ENCODE peak calls at places on chromosomes 12 and 14, in seven cellular contexts. One of them, this sample, is unnamed.

GRCh38 chr14:65302571-65303184 is 109.9 kb upstream of the FUT8 start:
- DNase-seq in upper lobe of right lung: no peak
- DNase-seq in AG10803: peak
- DNase-seq in lower lobe of right lung: peak
- DNase-seq in right atrium auricular region: no peak
- DNase-seq in GM12865: peak
- DNase-seq in pancreas: peak
- DNase-seq in this sample: no peak

GRCh38 chr12:88650715-88651114 is 70.4 kb upstream of the KITLG start:
- DNase-seq in AG10803: peak
- DNase-seq in right atrium auricular region: no peak
- DNase-seq in GM12865: no peak
- DNase-seq in pancreas: no peak
- DNase-seq in upper lobe of right lung: no peak
- DNase-seq in lower lobe of right lung: no peak
- DNase-seq in this sample: no peak

GRCh38 chr14:64421166-64421565 is 33.0 kb downstream of the MTHFD1 start:
- DNase-seq in right atrium auricular region: no peak
- DNase-seq in lower lobe of right lung: no peak
- DNase-seq in GM12865: no peak
- DNase-seq in upper lobe of right lung: no peak
- DNase-seq in AG10803: peak
- DNase-seq in pancreas: no peak
- DNase-seq in this sample: no peak

GRCh38 chr14:38775986-38776385 is 327.0 kb downstream of the SEC23A start:
- DNase-seq in right atrium auricular region: no peak
- DNase-seq in lower lobe of right lung: no peak
- DNase-seq in pancreas: no peak
- DNase-seq in upper lobe of right lung: no peak
- DNase-seq in AG10803: no peak
- DNase-seq in GM12865: no peak
- DNase-seq in this sample: no peak

GRCh38 chr12:10722502-10722904 is 620 bp downstream of the YBX3 start:
- DNase-seq in GM12865: peak
- DNase-seq in lower lobe of right lung: peak
- DNase-seq in upper lobe of right lung: peak
- DNase-seq in right atrium auricular region: peak
- DNase-seq in AG10803: peak
- DNase-seq in pancreas: peak
- DNase-seq in this sample: peak

GRCh38 chr14:37865719-37866549 is 270.5 kb downstream of the TTC6 start:
- DNase-seq in upper lobe of right lung: no peak
- DNase-seq in right atrium auricular region: no peak
- DNase-seq in lower lobe of right lung: no peak
- DNase-seq in GM12865: no peak
- DNase-seq in AG10803: peak
- DNase-seq in pancreas: no peak
- DNase-seq in this sample: no peak

GRCh38 chr14:80109055-80109454 is 102.2 kb downstream of the DIO2 start:
- DNase-seq in GM12865: no peak
- DNase-seq in AG10803: no peak
- DNase-seq in pancreas: no peak
- DNase-seq in right atrium auricular region: no peak
- DNase-seq in lower lobe of right lung: no peak
- DNase-seq in upper lobe of right lung: no peak
- DNase-seq in this sample: no peak

GRCh38 chr14:57871487-57872080 is 5.7 kb upstream of the SLC35F4 start:
- DNase-seq in upper lobe of right lung: no peak
- DNase-seq in GM12865: peak
- DNase-seq in AG10803: peak
- DNase-seq in right atrium auricular region: no peak
- DNase-seq in pancreas: peak
- DNase-seq in lower lobe of right lung: no peak
- DNase-seq in this sample: no peak

GRCh38 chr14:91270619-91271018 is 26.1 kb upstream of the GPR68 start:
- DNase-seq in upper lobe of right lung: no peak
- DNase-seq in pancreas: no peak
- DNase-seq in lower lobe of right lung: no peak
- DNase-seq in GM12865: no peak
- DNase-seq in AG10803: no peak
- DNase-seq in right atrium auricular region: no peak
- DNase-seq in this sample: no peak

GRCh38 chr12:93225094-93225493 is 152.6 kb upstream of the NUDT4 start:
- DNase-seq in AG10803: no peak
- DNase-seq in lower lobe of right lung: no peak
- DNase-seq in upper lobe of right lung: no peak
- DNase-seq in right atrium auricular region: no peak
- DNase-seq in pancreas: no peak
- DNase-seq in GM12865: no peak
- DNase-seq in this sample: no peak

GRCh38 chr12:4562034-4562657 is at the start of gene DYRK4:
- DNase-seq in right atrium auricular region: peak
- DNase-seq in upper lobe of right lung: peak
- DNase-seq in AG10803: peak
- DNase-seq in GM12865: no peak
- DNase-seq in pancreas: peak
- DNase-seq in lower lobe of right lung: peak
- DNase-seq in this sample: no peak

GRCh38 chr12:96094201-96094600 is 58.8 kb upstream of the LTA4H start:
- DNase-seq in upper lobe of right lung: no peak
- DNase-seq in AG10803: no peak
- DNase-seq in right atrium auricular region: no peak
- DNase-seq in pancreas: no peak
- DNase-seq in lower lobe of right lung: no peak
- DNase-seq in GM12865: no peak
- DNase-seq in this sample: no peak

GRCh38 chr14:56686416-56686815 is 106.8 kb downstream of the TMEM260 start:
- DNase-seq in upper lobe of right lung: no peak
- DNase-seq in right atrium auricular region: no peak
- DNase-seq in GM12865: no peak
- DNase-seq in lower lobe of right lung: no peak
- DNase-seq in AG10803: no peak
- DNase-seq in pancreas: peak
- DNase-seq in this sample: no peak

GRCh38 chr12:115257791-115258190 is 573.8 kb upstream of the TBX3 start:
- DNase-seq in lower lobe of right lung: no peak
- DNase-seq in upper lobe of right lung: no peak
- DNase-seq in pancreas: no peak
- DNase-seq in right atrium auricular region: no peak
- DNase-seq in AG10803: peak
- DNase-seq in GM12865: no peak
- DNase-seq in this sample: no peak

GRCh38 chr12:115261249-115261648 is 577.3 kb upstream of the TBX3 start:
- DNase-seq in lower lobe of right lung: no peak
- DNase-seq in AG10803: no peak
- DNase-seq in right atrium auricular region: no peak
- DNase-seq in GM12865: no peak
- DNase-seq in upper lobe of right lung: no peak
- DNase-seq in pancreas: no peak
- DNase-seq in this sample: no peak

GRCh38 chr12:115259968-115260806 is 576.2 kb upstream of the TBX3 start:
- DNase-seq in right atrium auricular region: no peak
- DNase-seq in lower lobe of right lung: no peak
- DNase-seq in upper lobe of right lung: no peak
- DNase-seq in pancreas: no peak
- DNase-seq in GM12865: no peak
- DNase-seq in AG10803: no peak
- DNase-seq in this sample: no peak

GRCh38 chr12:115261691-115262398 is 577.9 kb upstream of the TBX3 start:
- DNase-seq in right atrium auricular region: no peak
- DNase-seq in pancreas: no peak
- DNase-seq in AG10803: no peak
- DNase-seq in upper lobe of right lung: no peak
- DNase-seq in lower lobe of right lung: no peak
- DNase-seq in GM12865: peak
- DNase-seq in this sample: no peak

GRCh38 chr12:115260807-115261161 is 576.8 kb upstream of the TBX3 start:
- DNase-seq in GM12865: no peak
- DNase-seq in pancreas: no peak
- DNase-seq in right atrium auricular region: no peak
- DNase-seq in AG10803: no peak
- DNase-seq in lower lobe of right lung: no peak
- DNase-seq in upper lobe of right lung: no peak
- DNase-seq in this sample: no peak
- TF ChIP-seq CTCF in GM12865: no peak
- TF ChIP-seq CTCF in pancreas: no peak
- TF ChIP-seq CTCF in right atrium auricular region: no peak
- TF ChIP-seq CTCF in AG10803: no peak
- TF ChIP-seq CTCF in lower lobe of right lung: no peak
- TF ChIP-seq CTCF in upper lobe of right lung: no peak
- TF ChIP-seq CTCF in this sample: no peak

DNA sequence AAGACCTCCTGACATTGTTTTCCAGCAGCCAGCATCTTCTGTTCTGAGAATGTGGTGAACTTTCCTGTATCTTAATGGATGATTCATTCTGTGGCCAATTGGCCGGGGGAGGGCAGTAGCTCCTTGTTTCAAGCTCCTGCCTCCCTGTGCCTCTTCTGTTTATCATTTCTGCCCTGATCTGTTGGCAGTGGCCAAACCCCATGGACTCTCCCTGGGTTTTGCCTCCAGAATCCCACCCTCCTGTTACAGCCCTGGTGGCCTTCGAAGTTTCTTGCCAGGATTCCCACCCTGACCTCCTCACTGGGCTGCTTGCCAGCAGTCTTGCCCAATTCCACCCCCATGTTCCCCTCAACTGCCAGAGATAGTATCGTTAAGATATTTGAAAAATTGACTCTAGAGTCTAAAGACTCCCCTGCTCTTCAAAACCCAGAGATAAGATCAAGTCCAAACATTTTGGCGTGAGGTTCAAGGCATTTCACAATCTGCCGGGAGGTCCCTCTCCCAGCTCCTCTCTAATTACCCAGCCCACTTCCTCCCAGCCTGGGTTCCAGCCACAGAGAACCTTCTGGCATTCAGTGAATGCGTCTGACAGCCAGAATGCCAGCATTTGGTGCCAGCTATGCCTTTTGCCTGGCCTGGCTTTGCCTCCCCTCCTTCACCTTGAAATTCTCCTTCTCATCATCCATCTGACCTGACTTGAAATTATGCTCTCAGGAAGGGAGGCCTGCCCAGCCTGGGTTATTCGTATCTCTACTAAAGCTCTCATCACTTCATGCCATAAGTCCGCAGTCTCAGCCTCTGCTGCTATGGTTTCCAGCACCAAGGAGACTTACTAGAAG is 37.7 kb upstream of the TXNRD1 start:
- DNase-seq in GM12865: no peak
- DNase-seq in pancreas: no peak
- DNase-seq in upper lobe of right lung: peak
- DNase-seq in right atrium auricular region: peak
- DNase-seq in lower lobe of right lung: peak
- DNase-seq in AG10803: peak
- DNase-seq in this sample: no peak
- TF ChIP-seq CTCF in GM12865: peak
- TF ChIP-seq CTCF in pancreas: no peak
- TF ChIP-seq CTCF in upper lobe of right lung: peak
- TF ChIP-seq CTCF in right atrium auricular region: peak
- TF ChIP-seq CTCF in lower lobe of right lung: peak
- TF ChIP-seq CTCF in AG10803: peak
- TF ChIP-seq CTCF in this sample: no peak

GRCh38 chr12:111759276-111759675 is 7.5 kb upstream of the ALDH2 start:
- DNase-seq in GM12865: no peak
- DNase-seq in pancreas: no peak
- DNase-seq in upper lobe of right lung: no peak
- DNase-seq in right atrium auricular region: no peak
- DNase-seq in lower lobe of right lung: no peak
- DNase-seq in AG10803: no peak
- DNase-seq in this sample: no peak

GRCh38 chr12:111764120-111764821 is 2.5 kb upstream of the ALDH2 start:
- DNase-seq in right atrium auricular region: no peak
- DNase-seq in upper lobe of right lung: no peak
- DNase-seq in AG10803: no peak
- DNase-seq in GM12865: peak
- DNase-seq in lower lobe of right lung: no peak
- DNase-seq in pancreas: no peak
- DNase-seq in this sample: no peak

GRCh38 chr12:111759991-111760390 is 6.7 kb upstream of the ALDH2 start:
- DNase-seq in AG10803: no peak
- DNase-seq in lower lobe of right lung: no peak
- DNase-seq in upper lobe of right lung: no peak
- DNase-seq in GM12865: no peak
- DNase-seq in pancreas: no peak
- DNase-seq in right atrium auricular region: no peak
- DNase-seq in this sample: no peak

GRCh38 chr12:111761099-111761498 is 5.6 kb upstream of the ALDH2 start:
- DNase-seq in upper lobe of right lung: no peak
- DNase-seq in AG10803: no peak
- DNase-seq in right atrium auricular region: no peak
- DNase-seq in pancreas: no peak
- DNase-seq in GM12865: peak
- DNase-seq in lower lobe of right lung: no peak
- DNase-seq in this sample: no peak

DNA sequence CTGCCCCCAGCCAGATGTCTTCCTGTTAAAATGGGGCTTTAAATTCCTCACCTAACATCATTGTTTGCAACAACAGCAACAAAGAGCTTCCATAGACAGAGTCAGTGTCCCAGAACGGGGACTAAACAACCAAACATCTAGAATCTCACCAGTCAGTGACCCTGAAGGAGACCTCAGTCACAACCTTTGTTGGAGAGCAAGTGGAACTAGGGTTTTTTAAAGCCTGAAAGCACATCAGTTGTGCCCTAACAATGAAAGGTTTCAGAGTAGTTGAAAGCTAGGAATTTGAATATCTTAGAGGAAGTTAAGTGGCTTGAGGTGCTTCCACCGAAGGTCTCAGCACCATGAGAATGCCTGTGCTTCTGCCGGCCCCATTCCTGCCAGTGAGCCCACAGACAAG is 5.0 kb upstream of the ALDH2 start:
- DNase-seq in upper lobe of right lung: no peak
- DNase-seq in right atrium auricular region: no peak
- DNase-seq in AG10803: no peak
- DNase-seq in pancreas: no peak
- DNase-seq in GM12865: peak
- DNase-seq in lower lobe of right lung: no peak
- DNase-seq in this sample: no peak
- TF ChIP-seq CTCF in upper lobe of right lung: no peak
- TF ChIP-seq CTCF in right atrium auricular region: no peak
- TF ChIP-seq CTCF in AG10803: no peak
- TF ChIP-seq CTCF in pancreas: no peak
- TF ChIP-seq CTCF in GM12865: no peak
- TF ChIP-seq CTCF in lower lobe of right lung: no peak
- TF ChIP-seq CTCF in this sample: no peak

DNA sequence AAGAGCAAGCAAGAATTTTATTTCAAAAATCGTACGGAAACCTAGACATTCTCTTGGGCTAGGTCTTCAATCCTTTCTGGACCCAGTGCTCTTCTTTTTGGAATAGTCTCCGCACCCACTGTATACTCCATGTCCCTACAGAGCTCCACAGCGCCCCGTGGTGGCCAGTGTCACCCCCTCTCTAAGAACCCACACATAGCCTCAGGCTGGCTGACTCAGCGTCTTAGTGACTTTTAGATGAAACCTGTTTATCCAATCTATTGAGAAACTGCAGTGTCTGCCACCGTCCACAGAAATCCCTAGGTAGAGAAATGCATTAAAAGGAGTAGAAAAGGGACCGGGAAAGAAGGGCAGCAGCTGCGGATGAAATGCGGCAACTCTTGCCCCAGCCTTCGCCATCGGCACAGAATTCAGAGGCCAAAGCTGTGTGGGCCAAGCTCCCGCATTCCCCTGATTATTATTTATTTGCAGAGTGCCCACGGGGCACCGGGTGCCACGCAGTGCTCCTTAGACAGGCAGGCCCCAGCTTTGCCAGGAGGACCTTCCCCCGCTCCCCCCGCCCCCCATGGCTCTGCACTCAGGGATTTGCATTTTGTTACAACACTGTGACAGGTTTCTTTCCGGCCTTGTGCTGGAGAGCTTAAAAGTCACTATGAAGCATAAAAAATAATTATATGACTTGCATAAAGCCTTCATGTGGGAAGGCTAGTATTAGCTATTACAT is 170.1 kb upstream of the FKBP4 start:
- DNase-seq in AG10803: no peak
- DNase-seq in right atrium auricular region: no peak
- DNase-seq in upper lobe of right lung: no peak
- DNase-seq in lower lobe of right lung: no peak
- DNase-seq in GM12865: peak
- DNase-seq in pancreas: no peak
- DNase-seq in this sample: no peak
- TF ChIP-seq CTCF in AG10803: peak
- TF ChIP-seq CTCF in right atrium auricular region: peak
- TF ChIP-seq CTCF in upper lobe of right lung: no peak
- TF ChIP-seq CTCF in lower lobe of right lung: no peak
- TF ChIP-seq CTCF in GM12865: peak
- TF ChIP-seq CTCF in pancreas: no peak
- TF ChIP-seq CTCF in this sample: no peak

This sample was measured in activated B cell treated with CpG ODN at 0.5 μM for 24 hours.